ENCODE peak calls at places on chromosomes 12 and 14, in four cellular contexts. U is GM23338, W is SK-N-SH, S is suprapubic skin. T is an unnamed sample.

GRCh38 chr14:93946104-93946503 is 19.0 kb downstream of the FAM181A start:
- DNase-seq in S (no peak), W (no peak), U (no peak), T (no peak)

GRCh38 chr12:47935196-47935595 is 28.2 kb upstream of the TMEM106C start:
- DNase-seq in S (peak; percentile 83), U (no peak), W (peak; percentile 80), T (no peak)

GRCh38 chr12:87086118-87086891 is 830.1 kb upstream of the MGAT4C start:
- DNase-seq in U (no peak), W (no peak), S (no peak), T (no peak)

GRCh38 chr12:128752386-128752785 is 71.4 kb downstream of the SLC15A4 start:
- DNase-seq in W (no peak), U (no peak), S (no peak), T (no peak)

GRCh38 chr12:95547522-95548055 is 3.7 kb downstream of the USP44 start:
- DNase-seq in S (no peak), U (peak; percentile 78), W (no peak), T (no peak)

GRCh38 chr14:84017533-84017932 is 1512.4 kb upstream of the FLRT2 start:
- DNase-seq in S (no peak), W (no peak), U (no peak), T (no peak)

GRCh38 chr14:54704768-54705167 is 137.8 kb downstream of the SAMD4A start:
- DNase-seq in W (no peak), U (no peak), S (no peak), T (no peak)

GRCh38 chr14:37232907-37233481 is 35.3 kb downstream of the MIPOL1 start:
- DNase-seq in U (peak; percentile 71), S (no peak), W (peak; percentile 2), T (no peak)

GRCh38 chr12:48044396-48044795 is 40.1 kb upstream of the COL2A1 start:
- DNase-seq in S (no peak), U (no peak), W (no peak), T (no peak)

GRCh38 chr14:62179367-62180018 is 417.3 kb downstream of the SNAPC1 start:
- DNase-seq in U (peak; percentile 90), S (no peak), W (peak; percentile 22), T (peak; percentile 60)

GRCh38 chr14:66628646-66629045 is 120.7 kb downstream of the GPHN start:
- DNase-seq in S (no peak), W (no peak), U (no peak), T (no peak)

GRCh38 chr14:20624495-20625070 is 16.9 kb downstream of the OR6S1 start:
- DNase-seq in U (peak; percentile 91), W (no peak), S (peak; percentile 83), T (peak; percentile 74)

GRCh38 chr12:86122846-86123468 is 133.2 kb downstream of the MGAT4C start:
- DNase-seq in S (no peak), U (no peak), W (no peak), T (no peak)

GRCh38 chr14:106879241-106879640 is 1352.9 kb downstream of the TMEM121 start:
- DNase-seq in W (peak; percentile 53), U (peak; percentile 6), S (no peak), T (no peak)

GRCh38 chr12:85820117-85820516 is 16.1 kb downstream of the RASSF9 start:
- DNase-seq in U (no peak), W (no peak), S (no peak), T (no peak)

GRCh38 chr14:103762547-103762946 is 46.9 kb downstream of the ZFYVE21 start:
- DNase-seq in W (no peak), S (no peak), U (no peak), T (no peak)

GRCh38 chr12:97556201-97556824 is 93.7 kb downstream of the RMST start:
- DNase-seq in S (no peak), W (peak; percentile 33), U (peak; percentile 35), T (no peak)

GRCh38 chr14:105049753-105050550 is 15.3 kb downstream of the GPR132 start:
- DNase-seq in U (no peak), W (peak; percentile 30), S (no peak), T (no peak)

GRCh38 chr12:54993181-54993835 is 8.7 kb upstream of the TESPA1 start:
- DNase-seq in S (no peak), W (peak; percentile 60), U (peak; percentile 82), T (no peak)

GRCh38 chr14:103007555-103007954 is 49.8 kb downstream of the CDC42BPB start:
- DNase-seq in S (no peak), W (no peak), U (no peak), T (no peak)

GRCh38 chr12:80183939-80184338 is 84.6 kb downstream of the OTOGL start:
- DNase-seq in W (no peak), U (no peak), S (no peak), T (no peak)

GRCh38 chr12:38905480-38906351 is at the start of gene CPNE8:
- DNase-seq in U (peak; percentile 68), S (peak; percentile 96), W (peak; percentile 55), T (no peak)

GRCh38 chr12:27219693-27220056 is 24.4 kb upstream of the STK38L start:
- DNase-seq in U (no peak), S (no peak), W (no peak), T (no peak)

GRCh38 chr14:24915958-24916595 is 133.9 kb downstream of the STXBP6 start:
- DNase-seq in W (no peak), S (no peak), U (no peak), T (no peak)

GRCh38 chr14:89650077-89650978 is 233.3 kb upstream of the FOXN3 start:
- DNase-seq in S (no peak), U (no peak), W (no peak), T (no peak)

GRCh38 chr14:62696261-62696968 is 348.8 kb downstream of the KCNH5 start:
- DNase-seq in U (peak; percentile 77), S (no peak), W (no peak), T (peak; percentile 58)

GRCh38 chr12:60394680-60395079 is 798.9 kb downstream of the SLC16A7 start:
- DNase-seq in S (no peak), U (no peak), W (no peak), T (no peak)

GRCh38 chr14:30906752-30907658 is 32.6 kb downstream of the COCH start:
- DNase-seq in U (no peak), W (peak; percentile 26), S (no peak), T (no peak)

GRCh38 chr14:105486974-105487448 is 325 bp downstream of the CRIP1 start:
- DNase-seq in S (peak; percentile 94), W (no peak), U (peak; percentile 62), T (no peak)

GRCh38 chr14:100658514-100658886 is 68.2 kb upstream of the DLK1 start:
- DNase-seq in W (no peak), S (no peak), U (no peak), T (no peak)

GRCh38 chr12:59657266-59657665 is 61.4 kb downstream of the SLC16A7 start:
- DNase-seq in W (no peak), S (no peak), U (no peak), T (no peak)

GRCh38 chr12:121986494-121987245 is 35.0 kb upstream of the BCL7A start:
- DNase-seq in S (no peak), W (no peak), U (no peak), T (no peak)

GRCh38 chr12:15220961-15221885 is at the start of gene RERG:
- DNase-seq in U (peak; percentile 89), S (peak; percentile 78), W (peak; percentile 88), T (peak; percentile 92)

GRCh38 chr12:46165191-46165590 is 103.7 kb downstream of the SLC38A1 start:
- DNase-seq in U (no peak), W (no peak), S (no peak), T (no peak)

GRCh38 chr14:88710709-88711108 is 82.0 kb downstream of the EML5 start:
- DNase-seq in S (no peak), U (no peak), W (no peak), T (no peak)

GRCh38 chr12:5138845-5139244 is 95.2 kb downstream of the KCNA5 start:
- DNase-seq in W (no peak), U (no peak), S (no peak), T (no peak)

GRCh38 chr14:68487805-68488590 is 304.9 kb downstream of the ZFP36L1 start:
- DNase-seq in U (no peak), S (no peak), W (no peak), T (no peak)

DNA sequence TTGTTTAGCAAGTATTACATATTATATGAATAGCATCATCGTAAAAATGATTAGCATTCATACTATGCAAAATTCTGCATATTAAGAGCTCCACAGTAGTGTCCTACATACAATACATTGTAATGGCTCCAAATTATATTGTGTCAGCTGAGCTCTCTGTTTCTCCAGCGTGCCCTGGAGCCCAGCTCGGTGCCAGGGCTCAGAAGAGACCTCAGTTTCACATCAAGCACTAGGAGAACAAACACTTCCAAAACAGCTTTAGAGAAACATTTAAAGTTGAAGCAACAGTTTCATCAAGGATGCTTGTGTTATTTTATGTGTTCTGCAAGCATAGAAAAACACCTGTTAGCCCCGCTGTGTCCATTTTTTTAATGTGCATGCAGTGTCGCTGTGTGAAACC is 456.9 kb downstream of the EGLN3 start:
- DNase-seq in W (no peak), U (no peak), S (no peak), T (no peak)
- TF ChIP-seq POLR2AphosphoS5 in W (no peak), U (no peak), S (no peak), T (no peak)

GRCh38 chr14:92666251-92666650 is 82.2 kb downstream of the LGMN start:
- DNase-seq in S (no peak), W (no peak), U (no peak), T (no peak)

GRCh38 chr14:92663049-92663448 is 85.4 kb downstream of the LGMN start:
- DNase-seq in S (no peak), W (no peak), U (no peak), T (no peak)

GRCh38 chr14:92670177-92670576 is 78.2 kb downstream of the LGMN start:
- DNase-seq in S (no peak), U (no peak), W (peak; percentile 52), T (no peak)

GRCh38 chr14:92668266-92668973 is 80.0 kb downstream of the LGMN start:
- DNase-seq in S (no peak), U (no peak), W (no peak), T (no peak)

DNA sequence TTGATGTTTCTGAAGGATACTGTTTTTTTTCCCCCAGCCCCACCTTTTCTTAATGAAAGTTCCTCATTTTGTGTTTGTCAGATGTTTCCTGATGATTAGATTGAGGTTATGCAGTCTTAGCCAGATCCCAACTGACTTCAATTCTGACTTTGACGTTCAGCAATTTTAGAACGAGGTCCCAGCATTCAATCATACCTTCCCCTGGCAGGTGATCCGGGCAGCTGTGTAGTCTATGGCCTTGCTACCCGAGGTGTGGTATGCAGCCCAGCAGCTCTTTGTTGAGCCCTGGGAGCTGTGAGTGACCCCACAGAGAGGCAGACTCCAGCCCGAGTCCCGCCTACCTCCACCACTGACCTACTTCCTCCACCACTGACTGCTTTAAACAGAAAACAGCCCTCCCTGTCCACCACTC is 82.7 kb downstream of the LGMN start:
- DNase-seq in W (no peak), U (no peak), S (no peak), T (no peak)
- TF ChIP-seq POLR2AphosphoS5 in W (no peak), U (no peak), S (no peak), T (no peak)

GRCh38 chr12:6962285-6963015 is 8.0 kb downstream of the PHB2 start:
- DNase-seq in W (peak; percentile 35), U (peak; percentile 58), S (peak; percentile 75), T (no peak)
- TF ChIP-seq POLR2AphosphoS5 in W (no peak), U (no peak), S (no peak), T (no peak)

GRCh38 chr12:117433878-117434277 is 72.5 kb upstream of the NOS1 start:
- DNase-seq in S (no peak), U (no peak), W (no peak), T (no peak)
- TF ChIP-seq POLR2AphosphoS5 in S (no peak), U (no peak), W (no peak), T (no peak)

T was measured in H1.